ENCODE peak calls at places on chromosomes 3 and 15, in nine cellular contexts. Q, J, K, D, P, G, W, L and V are unnamed samples.

GRCh38 chr3:126347543-126348161 is 9.6 kb downstream of the KLF15 start:
- DNase-seq in K (no peak), Q (no peak), G (no peak), D (no peak), P (no peak), L (peak; percentile 38), J (peak; percentile 41), W (no peak), V (no peak)

GRCh38 chr15:63240136-63240535 is 37.3 kb upstream of the APH1B start:
- DNase-seq in G (no peak), P (no peak), K (no peak), L (no peak), D (no peak), Q (no peak), W (no peak), J (no peak), V (no peak)

GRCh38 chr3:157201648-157202278 is 41.8 kb upstream of the CCNL1 start:
- DNase-seq in P (no peak), Q (no peak), W (no peak), G (peak; percentile 54), D (peak; percentile 63), L (no peak), K (peak; percentile 50), J (no peak), V (peak; percentile 14)

GRCh38 chr3:195736866-195737490 is 16.2 kb downstream of the MUC20 start:
- DNase-seq in J (no peak), D (no peak), W (no peak), P (no peak), G (no peak), K (no peak), L (no peak), Q (no peak), V (no peak)

GRCh38 chr15:87916208-87916607 is 340.3 kb downstream of the NTRK3 start:
- DNase-seq in J (no peak), K (no peak), W (no peak), D (no peak), P (no peak), Q (no peak), G (no peak), L (no peak), V (no peak)

GRCh38 chr3:40299721-40300335 is 9.7 kb upstream of the EIF1B start:
- DNase-seq in L (peak; percentile 38), P (no peak), D (peak; percentile 87), W (no peak), J (no peak), Q (no peak), G (no peak), K (peak; percentile 67), V (peak; percentile 79)

GRCh38 chr3:124137264-124137663 is 145.3 kb upstream of the ROPN1 start:
- DNase-seq in W (no peak), D (no peak), K (no peak), G (no peak), Q (no peak), J (no peak), L (no peak), P (no peak), V (no peak)

GRCh38 chr3:133663569-133664313 is 2.0 kb upstream of the TOPBP1 start:
- DNase-seq in J (no peak), P (no peak), W (no peak), D (peak; percentile 64), K (peak; percentile 47), G (peak; percentile 81), Q (no peak), L (peak; percentile 45), V (no peak)

GRCh38 chr15:28914046-28914445 is 28.3 kb downstream of the APBA2 start:
- DNase-seq in G (no peak), J (no peak), K (no peak), Q (no peak), L (no peak), D (no peak), P (no peak), W (no peak), V (no peak)

GRCh38 chr3:38067508-38068233 is 28.7 kb downstream of the DLEC1 start:
- DNase-seq in D (peak; percentile 17), K (no peak), W (no peak), G (no peak), Q (no peak), L (no peak), P (no peak), J (no peak), V (no peak)

DNA sequence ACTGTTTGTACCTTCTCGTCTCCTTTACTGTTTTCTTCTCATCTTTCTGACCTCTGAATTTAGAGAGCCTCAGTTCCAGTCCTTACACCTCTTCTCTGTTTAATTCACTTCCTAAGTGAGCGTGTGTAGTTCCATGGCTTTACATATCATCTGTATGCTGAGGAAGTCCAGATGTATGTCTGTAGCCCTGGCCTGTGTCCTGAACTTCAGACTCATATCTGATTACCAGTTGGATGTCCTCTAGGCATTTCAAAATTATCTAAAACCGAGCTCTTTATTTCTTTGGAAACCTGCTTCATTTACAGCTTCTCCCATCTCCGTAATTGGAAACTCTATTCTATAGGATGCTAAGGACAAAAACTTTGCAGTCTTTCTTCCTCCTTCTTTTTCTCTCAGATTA is 75.8 kb downstream of the MAP2K5 start:
- DNase-seq in P (no peak), L (no peak), K (no peak), Q (no peak), G (no peak), W (no peak), D (no peak), J (no peak), V (no peak)
- TF ChIP-seq CTCF in P (no peak), L (no peak), K (no peak), Q (no peak), G (no peak), W (no peak), D (no peak), J (no peak), V (no peak)

DNA sequence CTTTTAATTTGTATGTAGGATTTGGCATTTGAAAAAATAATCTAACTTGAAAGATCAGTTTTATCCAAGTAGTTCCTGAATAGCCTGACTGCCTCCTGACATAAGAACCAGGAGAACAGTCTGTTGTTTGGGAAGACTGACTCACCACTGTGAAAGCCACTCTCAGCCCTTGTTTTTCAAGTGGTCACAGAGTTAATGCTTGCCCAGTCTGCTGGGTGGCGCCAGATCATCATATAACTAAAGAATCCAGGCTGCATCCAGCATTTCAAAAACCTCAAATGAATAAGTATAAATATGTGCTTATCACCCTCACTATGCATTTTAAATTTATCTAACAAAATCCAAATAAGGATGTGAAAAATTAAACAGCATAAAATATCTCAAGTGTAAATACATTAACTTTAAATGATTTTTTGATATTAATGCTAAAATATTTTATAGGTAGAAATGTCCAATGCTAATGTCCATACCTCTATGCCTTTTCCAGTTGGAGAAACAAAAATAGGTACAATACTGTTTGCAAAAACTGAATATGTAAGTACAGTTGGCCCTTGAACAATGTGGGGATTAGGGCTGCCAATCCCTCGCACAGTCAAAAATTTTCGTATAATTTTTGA is 26.9 kb upstream of the ZBBX start:
- DNase-seq in D (peak; percentile 77), L (peak; percentile 57), J (peak; percentile 47), G (peak; percentile 7), K (peak; percentile 82), W (no peak), Q (no peak), P (no peak), V (no peak)
- TF ChIP-seq CTCF in D (peak; percentile 54), L (no peak), J (no peak), G (peak; percentile 8), K (peak; percentile 64), W (peak; percentile 55), Q (no peak), P (no peak), V (no peak)

DNA sequence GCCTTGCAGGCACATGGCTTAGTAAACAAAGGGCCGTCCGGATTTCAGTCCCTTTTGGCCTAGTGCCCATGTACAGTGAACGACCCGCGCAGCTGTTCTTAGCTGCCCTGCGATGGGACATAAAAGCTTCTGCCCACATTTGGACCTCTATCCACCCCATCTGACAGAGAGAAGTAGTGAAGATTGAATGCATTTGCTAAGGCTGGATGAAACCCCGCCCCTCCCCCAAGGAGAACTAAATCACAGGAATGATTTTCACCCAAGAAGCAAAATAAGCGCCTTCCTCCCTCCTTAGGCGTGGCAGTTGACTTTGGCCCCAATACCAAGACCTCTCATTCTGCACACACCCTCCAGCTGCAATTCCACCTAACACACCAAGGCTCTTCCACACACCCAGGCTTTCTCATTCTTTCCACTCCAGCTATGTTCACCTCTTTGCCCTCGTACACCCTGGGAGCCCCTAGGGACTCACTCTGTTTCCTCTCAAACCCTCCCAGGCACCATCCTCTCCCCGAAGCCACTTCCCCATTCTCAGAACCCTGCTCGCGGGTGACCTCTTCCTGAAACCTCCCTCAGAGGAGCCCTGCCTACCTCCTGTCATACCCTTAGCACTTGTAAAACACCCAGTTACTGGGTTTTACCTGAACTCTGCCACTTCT is 14.1 kb upstream of the HRH1 start:
- DNase-seq in K (peak; percentile 69), D (peak; percentile 76), W (no peak), L (no peak), G (peak; percentile 67), Q (no peak), J (peak; percentile 81), P (peak; percentile 75), V (no peak)
- TF ChIP-seq CTCF in K (no peak), D (no peak), W (no peak), L (no peak), G (no peak), Q (no peak), J (no peak), P (no peak), V (no peak)

GRCh38 chr15:34359416-34359815 is 7.6 kb downstream of the LPCAT4 start:
- DNase-seq in K (no peak), G (no peak), L (no peak), W (no peak), P (peak; percentile 58), D (no peak), Q (no peak), J (peak; percentile 82), V (no peak)

GRCh38 chr15:34362047-34362773 is 4.8 kb downstream of the LPCAT4 start:
- DNase-seq in G (no peak), D (no peak), K (no peak), L (no peak), P (peak; percentile 84), Q (no peak), W (no peak), J (peak; percentile 87), V (no peak)

GRCh38 chr15:34361278-34361677 is 5.7 kb downstream of the LPCAT4 start:
- DNase-seq in D (no peak), Q (no peak), K (no peak), G (no peak), P (no peak), L (no peak), W (no peak), J (no peak), V (no peak)

GRCh38 chr15:34358948-34359347 is 8.0 kb downstream of the LPCAT4 start:
- DNase-seq in K (no peak), G (no peak), P (no peak), D (no peak), L (no peak), J (no peak), W (no peak), Q (no peak), V (no peak)

GRCh38 chr15:34360298-34360697 is 6.7 kb downstream of the LPCAT4 start:
- DNase-seq in W (no peak), K (no peak), G (no peak), L (no peak), Q (no peak), P (no peak), J (no peak), D (no peak), V (no peak)
- TF ChIP-seq CTCF in W (no peak), K (no peak), G (no peak), L (no peak), Q (no peak), P (no peak), J (no peak), D (no peak), V (no peak)

GRCh38 chr15:25689592-25689991 is 173.5 kb downstream of the ATP10A start:
- DNase-seq in K (no peak), D (no peak), J (peak; percentile 36), W (no peak), Q (no peak), P (no peak), L (no peak), G (no peak), V (no peak)
- TF ChIP-seq CTCF in K (no peak), D (no peak), J (no peak), W (no peak), Q (no peak), P (no peak), L (no peak), G (no peak), V (no peak)